ENCODE peak calls at places on chromosomes 16 and 17, in four cellular contexts. Q is activated CD4-positive, alpha-beta T cell treated with anti-CD3 and anti-CD28 coated beads, Interleukin-2, amount 50 U/mL, for 48 hours; I is Right ventricle myocardium superior; P is kidney. Z is an unnamed sample.

GRCh38 chr17:74268052-74268451 is 6.0 kb upstream of the DNAI2 start:
- DNase-seq in Q (no peak), I (no peak), P (no peak), Z (no peak)

GRCh38 chr16:86665319-86665675 is 86.9 kb downstream of the FOXL1 start:
- DNase-seq in Q (no peak), I (no peak), P (no peak), Z (no peak)

GRCh38 chr16:66357523-66357928 is 9.0 kb upstream of the CDH5 start:
- DNase-seq in Q (peak; percentile 43), I (no peak), P (no peak), Z (no peak)

GRCh38 chr16:66480265-66481080 is 53.4 kb downstream of the BEAN1 start:
- DNase-seq in Q (no peak), I (peak; percentile 35), P (no peak), Z (peak; percentile 36)

GRCh38 chr16:69796285-69797118 is 34.4 kb downstream of the WWP2 start:
- DNase-seq in Q (peak; percentile 18), I (no peak), P (no peak), Z (no peak)

GRCh38 chr17:57424777-57425188 is 168.5 kb downstream of the MSI2 start:
- DNase-seq in Q (no peak), I (no peak), P (no peak), Z (no peak)

GRCh38 chr16:1961651-1962067 is 2.3 kb downstream of the NDUFB10 start:
- DNase-seq in Q (peak; percentile 53), I (no peak), P (no peak), Z (no peak)

GRCh38 chr17:416293-417206 is 63.9 kb upstream of the RPH3AL start:
- DNase-seq in Q (peak; percentile 66), I (no peak), P (peak; percentile 69), Z (no peak)

GRCh38 chr17:32792207-32792606 is 84.7 kb downstream of the MYO1D start:
- DNase-seq in Q (no peak), I (no peak), P (no peak), Z (no peak)

GRCh38 chr17:41782142-41782541 is 4.4 kb downstream of the JUP start:
- DNase-seq in Q (no peak), I (peak; percentile 86), P (peak; percentile 73), Z (peak; percentile 88)

GRCh38 chr17:16243811-16244567 is 27.0 kb downstream of the PIGL start:
- DNase-seq in Q (peak; percentile 27), I (no peak), P (no peak), Z (no peak)

GRCh38 chr16:57143125-57143965 is 42.5 kb downstream of the PSME3IP1 start:
- DNase-seq in Q (no peak), I (no peak), P (no peak), Z (no peak)

GRCh38 chr16:88315543-88316105 is 67.1 kb upstream of the ZNF469 start:
- DNase-seq in Q (no peak), I (peak; percentile 63), P (peak; percentile 78), Z (peak; percentile 48)

Z was measured in left ventricle myocardium superior.